ENCODE peak calls at places on chromosomes 13 and 19, in six cellular contexts. Z, F, U, A, K and E are unnamed samples.

GRCh38 chr13:95676100-95676774 is 702 bp upstream of the DNAJC3 start:
- DNase-seq in Z (peak; percentile 71), A (peak; percentile 50), K (no peak), F (peak; percentile 34), U (peak; percentile 22), E (peak; percentile 75)

GRCh38 chr13:109790951-109791605 is 4.7 kb upstream of the IRS2 start:
- DNase-seq in U (no peak), Z (peak; percentile 34), K (no peak), F (peak; percentile 69), A (peak; percentile 22), E (peak; percentile 94)

GRCh38 chr19:6021878-6022569 is 44.1 kb upstream of the RANBP3 start:
- DNase-seq in Z (peak; percentile 71), F (peak; percentile 66), U (peak; percentile 47), A (peak; percentile 85), K (peak; percentile 46), E (peak; percentile 79)

GRCh38 chr13:106318941-106319411 is 216.5 kb downstream of the EFNB2 start:
- DNase-seq in K (no peak), U (peak; percentile 62), A (no peak), F (peak; percentile 47), Z (peak; percentile 97), E (peak; percentile 74)

GRCh38 chr19:12141405-12141736 is 1.2 kb upstream of the ZNF20 start:
- DNase-seq in K (no peak), A (no peak), U (no peak), F (no peak), Z (no peak), E (no peak)

GRCh38 chr13:106243011-106243410 is 292.5 kb downstream of the EFNB2 start:
- DNase-seq in A (no peak), Z (no peak), U (no peak), F (no peak), K (no peak), E (no peak)

GRCh38 chr13:99980201-99981114 is 1.1 kb upstream of the ZIC2 start:
- DNase-seq in U (peak; percentile 52), F (peak; percentile 87), K (no peak), A (no peak), Z (peak; percentile 47), E (peak; percentile 96)

GRCh38 chr13:82749551-82749950 is 1132.7 kb downstream of the SLITRK1 start:
- DNase-seq in Z (no peak), K (no peak), U (no peak), F (no peak), A (no peak), E (no peak)

GRCh38 chr19:1251233-1251502 is 2.8 kb downstream of the MIDN start:
- DNase-seq in A (peak; percentile 37), K (no peak), Z (peak; percentile 56), U (no peak), F (peak; percentile 86), E (peak; percentile 76)

GRCh38 chr13:21812192-21812626 is 141.3 kb downstream of the FGF9 start:
- DNase-seq in F (no peak), Z (no peak), U (no peak), K (no peak), A (peak; percentile 25), E (no peak)

GRCh38 chr19:42023121-42023942 is 29.3 kb upstream of the ATP1A3 start:
- DNase-seq in A (peak; percentile 15), F (peak; percentile 77), K (no peak), U (peak; percentile 28), Z (no peak), E (peak; percentile 48)

GRCh38 chr13:79225487-79226232 is 180.4 kb downstream of the RBM26 start:
- DNase-seq in F (peak; percentile 3), K (no peak), U (no peak), A (no peak), Z (no peak), E (no peak)

GRCh38 chr19:42325896-42326771 is 699 bp downstream of the MEGF8 start:
- DNase-seq in F (no peak), U (no peak), K (no peak), Z (no peak), A (no peak), E (peak; percentile 25)

GRCh38 chr13:43006893-43007631 is 15.0 kb upstream of the EPSTI1 start:
- DNase-seq in A (peak; percentile 52), F (no peak), Z (no peak), U (no peak), K (no peak), E (no peak)

GRCh38 chr13:23349127-23349897 is 84.2 kb downstream of the SACS start:
- DNase-seq in A (no peak), F (no peak), K (no peak), Z (no peak), U (no peak), E (no peak)

GRCh38 chr13:79458436-79458835 is 22.5 kb upstream of the NDFIP2 start:
- DNase-seq in K (no peak), A (no peak), U (no peak), Z (peak; percentile 20), F (no peak), E (no peak)

DNA sequence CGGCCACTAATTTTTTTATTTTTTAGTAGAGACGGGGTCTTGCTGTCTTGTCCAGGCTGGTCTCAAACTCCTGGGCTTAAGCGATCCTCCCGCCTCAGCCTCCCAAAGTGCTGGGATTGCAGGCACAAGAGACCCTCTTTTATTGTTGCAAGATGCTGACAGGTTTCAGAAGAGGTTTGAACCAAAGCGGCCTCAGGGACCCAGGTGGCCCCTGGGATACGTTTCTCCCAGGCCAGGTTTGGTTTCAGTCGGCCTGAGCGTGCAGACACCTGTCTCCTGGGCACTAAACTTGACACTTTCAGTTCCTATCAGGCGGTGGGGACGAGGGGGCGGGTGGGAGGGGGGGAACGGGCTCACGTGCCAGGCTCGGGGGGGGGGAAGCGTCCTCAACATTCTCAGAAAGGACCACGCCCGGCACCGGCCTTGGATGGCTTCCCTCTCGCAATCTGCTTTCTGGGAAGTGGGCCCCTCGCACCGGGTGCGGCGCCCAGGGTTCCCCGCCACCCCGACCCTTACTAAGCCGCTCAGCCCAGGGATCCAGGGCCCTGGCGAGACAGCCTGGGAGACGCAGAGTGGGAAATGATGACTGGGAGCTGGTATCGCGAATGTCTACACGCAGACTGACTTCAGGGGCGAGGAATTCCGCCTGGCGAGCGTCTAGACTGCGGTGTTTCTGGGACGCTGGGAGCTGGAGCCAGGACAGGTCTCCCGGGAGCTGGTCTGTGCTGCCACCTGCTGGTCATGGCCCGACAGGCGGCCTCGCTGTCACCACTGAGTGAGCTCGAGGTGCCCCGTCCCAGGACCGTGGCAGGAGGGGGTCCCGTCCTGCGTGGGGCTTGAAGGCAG is 91.6 kb downstream of the GNG7 start:
- DNase-seq in F (peak; percentile 85), K (peak; percentile 80), Z (peak; percentile 85), A (peak; percentile 70), U (peak; percentile 59), E (peak; percentile 69)
- TF ChIP-seq POLR2A in F (no peak), K (no peak), Z (no peak), A (no peak), U (no peak), E (no peak)

GRCh38 chr19:18503971-18504885 is 17.6 kb downstream of the ELL start:
- DNase-seq in Z (no peak), A (peak; percentile 96), K (no peak), F (peak; percentile 58), U (no peak), E (no peak)

GRCh38 chr19:18502633-18503294 is 19.1 kb downstream of the ELL start:
- DNase-seq in A (no peak), Z (no peak), U (no peak), F (no peak), K (no peak), E (peak; percentile 29)

GRCh38 chr19:18502236-18502632 is 19.6 kb downstream of the ELL start:
- DNase-seq in Z (no peak), U (no peak), A (no peak), K (no peak), F (no peak), E (no peak)

GRCh38 chr19:18504886-18505610 is 16.8 kb downstream of the ELL start:
- DNase-seq in Z (no peak), A (no peak), U (no peak), K (no peak), F (no peak), E (no peak)

GRCh38 chr19:18503337-18503970 is 18.4 kb downstream of the ELL start:
- DNase-seq in A (no peak), K (no peak), U (no peak), Z (no peak), F (no peak), E (no peak)
- H3K4me3 ChIP-seq in A (peak overlapping the region; percentile 56), K (no peak overlapping the region), U (no peak overlapping the region), Z (no peak overlapping the region), F (no peak overlapping the region), E (no peak overlapping the region)

DNA sequence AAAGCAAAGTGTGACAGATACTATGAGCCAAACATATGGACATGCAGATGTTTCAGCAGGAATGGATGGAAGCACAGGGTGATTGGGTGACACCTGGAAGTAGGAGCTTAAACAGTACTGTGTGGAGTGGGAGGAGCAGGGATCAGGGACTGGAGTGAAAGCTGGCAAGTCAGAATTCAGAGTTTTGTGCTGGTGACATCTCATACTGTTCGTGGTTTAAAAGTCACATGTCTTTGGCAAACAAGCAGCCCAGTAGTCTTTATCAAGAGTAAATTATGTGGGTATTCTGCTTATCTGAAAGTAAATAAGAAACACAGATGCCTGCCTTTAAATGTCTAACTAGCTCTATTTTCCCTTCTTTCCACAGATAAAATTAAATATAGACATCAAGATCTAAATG is 408.3 kb downstream of the COG6 start:
- DNase-seq in U (no peak), K (no peak), F (no peak), A (peak; percentile 81), Z (no peak), E (no peak)
- TF ChIP-seq MAX in U (no peak), K (no peak), F (no peak), A (no peak), Z (no peak), E (no peak)

GRCh38 chr19:10317045-10317856 is 1.4 kb upstream of the FDX2 start:
- DNase-seq in K (no peak), A (no peak), Z (no peak), U (no peak), F (no peak), E (no peak)

GRCh38 chr19:10320602-10321416 is 5.0 kb upstream of the FDX2 start:
- DNase-seq in A (no peak), K (no peak), F (no peak), U (no peak), Z (no peak), E (no peak)

GRCh38 chr19:10316229-10317044 is 622 bp upstream of the FDX2 start:
- DNase-seq in U (no peak), Z (no peak), F (no peak), K (no peak), A (no peak), E (no peak)

GRCh38 chr19:10318807-10319426 is 3.1 kb upstream of the FDX2 start:
- DNase-seq in F (no peak), U (no peak), K (no peak), A (no peak), Z (no peak), E (no peak)

GRCh38 chr19:10315335-10316214 is at the start of gene FDX2:
- DNase-seq in F (peak; percentile 76), U (peak; percentile 62), Z (peak; percentile 85), K (peak; percentile 79), A (peak; percentile 83), E (peak; percentile 98)
- TF ChIP-seq POLR2A in F (peak; percentile 73), U (peak; percentile 35), Z (peak; percentile 96), K (peak; percentile 78), A (peak; percentile 59), E (no peak)

DNA sequence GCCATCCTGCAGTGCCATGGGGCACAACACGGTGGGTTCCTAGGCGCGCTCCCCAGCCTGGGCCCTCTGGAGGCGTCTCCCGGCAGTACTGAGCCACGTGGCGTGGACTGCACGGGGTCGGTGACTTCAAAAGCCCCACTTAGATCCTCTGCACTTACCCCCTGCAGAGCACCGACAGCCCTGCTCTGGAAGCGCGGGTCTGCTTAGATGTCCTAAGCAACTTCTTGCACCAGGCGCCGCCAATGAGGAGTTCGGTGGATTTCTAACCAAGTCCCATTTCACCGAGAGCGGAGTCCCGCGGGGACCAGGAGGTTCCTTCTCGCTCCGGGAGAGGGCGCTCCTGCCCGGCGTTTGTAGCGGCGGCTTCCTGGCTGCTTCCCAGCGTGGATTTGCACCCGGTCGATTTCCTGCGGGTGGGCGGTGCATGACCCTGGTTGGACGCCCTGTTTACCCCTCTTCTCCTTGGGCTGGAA is 25.2 kb upstream of the ZNF845 start:
- DNase-seq in Z (peak; percentile 6), A (no peak), K (peak; percentile 56), U (no peak), F (no peak), E (no peak)
- H3K4me3 ChIP-seq in Z (no peak overlapping the region), A (no peak overlapping the region), K (peak overlapping the region; percentile 48), U (no peak overlapping the region), F (no peak overlapping the region), E (no peak overlapping the region)